ENCODE peak calls at places on chromosomes 2 and 18, in five cellular contexts. Y, E, I, W and T are unnamed samples.

GRCh38 chr2:33583194-33583938 is 15.7 kb downstream of the FAM98A start:
- DNase-seq in E (peak; percentile 61), W (peak; percentile 12), I (peak; percentile 57), Y (no peak), T (peak; percentile 33)

GRCh38 chr2:170375192-170375591 is 197.2 kb downstream of the MYO3B start:
- DNase-seq in E (no peak), Y (no peak), W (no peak), I (no peak), T (peak; percentile 40)

GRCh38 chr2:233446616-233447305 is 92.5 kb downstream of the DGKD start:
- DNase-seq in I (no peak), E (no peak), W (no peak), Y (no peak), T (no peak)

GRCh38 chr2:160303527-160303926 is 103.5 kb upstream of the ITGB6 start:
- DNase-seq in I (no peak), E (no peak), W (no peak), Y (no peak), T (no peak)

GRCh38 chr18:7202119-7202680 is 28.7 kb upstream of the LRRC30 start:
- DNase-seq in E (no peak), W (no peak), I (no peak), Y (no peak), T (no peak)

GRCh38 chr18:45825258-45825744 is at the start of gene SIGLEC15:
- DNase-seq in E (no peak), W (no peak), Y (no peak), I (no peak), T (no peak)

GRCh38 chr2:196481323-196481695 is 158.2 kb upstream of the CCDC150 start:
- DNase-seq in E (no peak), I (peak; percentile 56), W (peak; percentile 26), Y (no peak), T (peak; percentile 35)

GRCh38 chr2:80078290-80079036 is 226.1 kb downstream of the LRRTM1 start:
- DNase-seq in W (no peak), I (no peak), E (no peak), Y (no peak), T (no peak)

DNA sequence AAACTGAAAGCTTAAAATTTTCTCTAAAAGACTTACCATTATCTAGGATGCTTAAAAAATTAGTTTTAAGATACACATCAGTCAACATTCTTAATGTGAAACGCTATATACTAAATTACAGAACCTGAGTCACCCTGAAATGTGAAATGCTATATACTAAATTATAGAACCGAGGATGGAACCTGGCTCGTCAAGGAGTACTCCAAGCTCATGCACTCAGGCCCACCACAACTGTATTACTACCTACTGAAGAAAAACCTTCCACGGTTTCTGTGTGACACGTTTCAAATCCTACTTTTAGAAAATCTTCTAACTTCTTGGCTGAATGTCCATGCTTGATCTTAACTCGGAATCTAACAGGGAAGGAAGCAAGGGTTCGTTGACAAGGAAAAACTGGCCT is 1.5 kb downstream of the PRKD3 start:
- DNase-seq in I (no peak), Y (no peak), W (no peak), E (no peak), T (no peak)
- H3K4me3 ChIP-seq in I (peak overlapping the region; percentile 82), Y (peak overlapping the region; percentile 88), W (peak overlapping the region; percentile 94), E (peak overlapping the region; percentile 96), T (peak overlapping the region; percentile 83)

GRCh38 chr2:143697744-143698143 is 568.5 kb downstream of the ARHGAP15 start:
- DNase-seq in Y (no peak), E (no peak), I (no peak), W (no peak), T (no peak)

GRCh38 chr2:143696651-143697050 is 567.4 kb downstream of the ARHGAP15 start:
- DNase-seq in E (no peak), W (no peak), I (no peak), Y (no peak), T (no peak)

GRCh38 chr2:143698888-143699570 is 569.8 kb downstream of the ARHGAP15 start:
- DNase-seq in I (no peak), W (no peak), E (no peak), Y (no peak), T (no peak)

GRCh38 chr2:143700865-143701264 is 571.6 kb downstream of the ARHGAP15 start:
- DNase-seq in Y (no peak), E (no peak), W (peak; percentile 50), I (peak; percentile 30), T (no peak)

GRCh38 chr2:143698350-143698749 is 569.1 kb downstream of the ARHGAP15 start:
- DNase-seq in I (no peak), E (no peak), Y (no peak), W (no peak), T (no peak)
- TF ChIP-seq CTCF in I (no peak), E (no peak), Y (no peak), W (no peak), T (no peak)

GRCh38 chr2:236340251-236340650 is 76.0 kb upstream of the ASB18 start:
- DNase-seq in W (no peak), I (no peak), E (no peak), Y (no peak), T (no peak)
- H3K4me3 ChIP-seq in W (no peak overlapping the region), I (no peak overlapping the region), E (no peak overlapping the region), Y (no peak overlapping the region), T (no peak overlapping the region)

DNA sequence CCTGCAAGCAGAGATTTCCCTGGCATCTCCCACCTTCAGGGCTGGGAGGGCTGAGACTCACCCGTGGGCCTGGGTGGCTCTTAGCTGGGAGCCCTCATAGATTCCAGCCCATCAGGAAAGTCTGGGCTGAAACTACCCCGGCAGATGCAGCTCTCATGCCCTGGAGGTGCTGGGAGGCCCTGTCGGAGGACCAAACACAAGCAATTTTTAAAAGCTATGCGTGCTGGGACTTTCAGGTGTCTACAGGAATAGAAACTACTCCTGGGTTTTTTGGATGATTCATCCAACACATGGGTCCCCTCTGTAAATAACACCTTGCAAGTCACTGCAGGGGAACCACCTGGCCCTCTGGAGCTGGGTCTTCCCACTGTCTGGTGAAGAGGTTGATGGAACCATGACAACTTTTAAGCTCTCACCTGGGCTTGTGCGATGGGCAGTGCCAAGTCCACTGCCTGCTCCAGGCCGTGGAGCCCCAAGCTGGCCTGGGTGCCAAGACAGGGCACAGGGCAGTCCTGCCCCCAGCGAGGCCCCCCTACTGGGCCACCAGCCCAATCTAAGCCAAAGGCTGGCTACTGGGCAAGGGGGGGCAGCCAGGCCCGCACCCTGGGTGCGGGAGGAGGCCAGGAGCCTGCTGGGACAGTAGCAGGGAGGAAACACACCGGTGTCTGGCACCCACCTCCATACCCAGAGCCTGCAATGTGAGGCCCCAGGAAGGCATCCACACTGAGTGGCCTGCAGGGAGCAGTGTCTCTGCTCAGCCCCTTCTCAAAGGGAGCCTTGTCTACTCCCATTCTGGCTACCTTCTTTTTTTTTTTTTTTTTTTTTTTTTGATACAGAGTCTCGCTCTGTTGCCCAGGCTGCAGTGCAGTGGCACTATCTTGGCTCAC is 1.1 kb upstream of the GPR55 start:
- DNase-seq in W (no peak), E (no peak), I (no peak), Y (no peak), T (peak; percentile 46)
- TF ChIP-seq CTCF in W (no peak), E (no peak), I (no peak), Y (peak; percentile 27), T (no peak)

GRCh38 chr2:237588044-237588696 is 2.4 kb downstream of the RAB17 start:
- DNase-seq in I (no peak), Y (peak; percentile 50), W (no peak), E (no peak), T (no peak)

GRCh38 chr2:237591021-237591370 is 462 bp upstream of the RAB17 start:
- DNase-seq in I (no peak), E (no peak), Y (no peak), W (no peak), T (peak; percentile 31)

GRCh38 chr2:237591379-237591881 is 896 bp upstream of the RAB17 start:
- DNase-seq in W (no peak), Y (no peak), I (peak; percentile 61), E (no peak), T (peak; percentile 41)

GRCh38 chr2:237592425-237592980 is 2.0 kb upstream of the RAB17 start:
- DNase-seq in W (no peak), Y (no peak), I (no peak), E (no peak), T (no peak)

GRCh38 chr2:237590272-237591020 is at the start of gene RAB17:
- DNase-seq in Y (no peak), W (peak; percentile 42), I (peak; percentile 52), E (no peak), T (peak; percentile 75)
- H3K4me3 ChIP-seq in Y (no peak within 1 kb of the TSS), W (no peak within 1 kb of the TSS), I (no peak within 1 kb of the TSS), E (no peak within 1 kb of the TSS), T (no peak within 1 kb of the TSS)

DNA sequence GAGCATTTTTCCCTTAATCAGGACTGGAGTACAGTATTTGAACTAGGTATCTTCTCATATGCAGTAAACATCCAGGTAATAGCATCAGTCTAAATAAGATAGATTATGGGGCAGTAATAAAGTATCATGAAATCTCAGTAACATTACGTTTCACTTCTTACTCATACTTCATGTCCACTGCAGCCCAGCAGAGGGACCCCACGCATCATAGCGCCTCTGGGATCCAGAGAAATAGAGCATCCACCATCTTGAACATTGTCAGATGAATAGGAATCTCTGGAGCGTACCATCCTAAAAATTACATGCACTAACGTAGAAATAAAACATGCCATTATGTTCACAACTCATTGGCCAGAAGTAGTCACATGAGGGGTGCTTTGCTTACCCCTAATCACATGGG is 499.0 kb downstream of the CPS1 start:
- DNase-seq in Y (peak; percentile 29), E (no peak), I (peak; percentile 7), W (no peak), T (no peak)
- TF ChIP-seq CTCF in Y (no peak), E (no peak), I (peak; percentile 45), W (no peak), T (no peak)

DNA sequence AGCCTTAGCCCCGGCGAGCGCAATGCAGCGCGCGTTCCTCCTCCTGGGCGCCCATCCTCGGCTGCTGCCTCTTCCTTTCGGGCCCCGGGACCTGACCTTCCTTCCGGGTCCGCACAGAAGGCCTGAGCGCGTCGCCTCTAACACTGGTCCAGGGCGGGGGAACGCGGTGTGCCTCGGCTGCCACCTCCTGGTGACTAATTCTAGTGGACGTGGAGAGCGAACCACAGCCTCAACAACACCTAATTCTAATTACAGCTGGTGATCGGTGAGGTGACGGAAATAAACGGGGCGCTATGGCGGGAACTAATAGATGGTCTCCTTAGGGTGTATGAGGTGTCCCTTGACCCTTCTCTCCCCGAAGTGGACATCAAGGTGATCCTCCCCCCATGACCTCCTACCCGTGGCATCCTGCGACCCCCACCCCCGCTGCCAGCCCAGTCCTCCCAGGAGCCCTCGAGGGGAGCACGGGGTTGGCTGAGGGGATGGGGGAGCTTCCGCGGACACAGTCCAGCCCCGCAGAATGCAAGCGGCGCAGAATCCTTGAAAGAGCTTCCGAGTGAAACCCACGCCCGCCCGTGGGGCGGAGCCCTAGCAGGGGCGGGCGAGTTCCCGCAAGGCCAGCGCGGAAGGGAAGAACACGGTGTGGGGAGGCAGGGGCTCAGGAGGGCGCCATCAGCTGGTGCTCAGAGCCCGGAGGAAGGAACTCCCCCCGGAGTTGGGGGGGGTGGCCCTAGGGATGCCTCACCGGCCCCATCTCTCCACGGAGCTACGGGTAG is 12.8 kb upstream of the HMSD start:
- DNase-seq in Y (peak; percentile 95), W (peak; percentile 38), I (peak; percentile 74), E (peak; percentile 88), T (peak; percentile 84)
- H3K4me3 ChIP-seq in Y (peak overlapping the region; percentile 68), W (peak overlapping the region; percentile 60), I (peak overlapping the region; percentile 67), E (peak overlapping the region; percentile 46), T (peak overlapping the region; percentile 67)